ENCODE peak calls at places on chromosomes 5 and 9, in five cellular contexts. E, Q, C, A and S are unnamed samples.

GRCh38 chr5:164277720-164278119 is 772.3 kb downstream of the MAT2B start:
- DNase-seq in E (no peak), Q (no peak), C (no peak), A (no peak), S (no peak)

GRCh38 chr5:154972476-154973080 is 31.7 kb downstream of the MRPL22 start:
- DNase-seq in E (no peak), Q (no peak), C (peak), A (peak), S (no peak)

GRCh38 chr9:3887798-3888495 is 362.1 kb upstream of the RFX3 start:
- DNase-seq in E (no peak), Q (no peak), C (no peak), A (no peak), S (no peak)

GRCh38 chr9:130672933-130673615 is 8.7 kb downstream of the PRDM12 start:
- DNase-seq in E (no peak), Q (no peak), C (no peak), A (no peak), S (no peak)

GRCh38 chr9:87036482-87036881 is 89.2 kb upstream of the GAS1 start:
- DNase-seq in E (no peak), Q (no peak), C (no peak), A (no peak), S (no peak)

GRCh38 chr5:130032807-130033206 is 128.5 kb downstream of the CHSY3 start:
- DNase-seq in E (no peak), Q (no peak), C (peak), A (no peak), S (no peak)

GRCh38 chr5:88660947-88661869 is 221.8 kb downstream of the MEF2C start:
- DNase-seq in E (no peak), Q (peak), C (no peak), A (peak), S (no peak)

GRCh38 chr9:123642291-123643278 is 286.6 kb downstream of the CRB2 start:
- DNase-seq in E (peak), Q (no peak), C (peak), A (peak), S (no peak)

GRCh38 chr5:56200856-56201638 is 32.1 kb downstream of the ANKRD55 start:
- DNase-seq in E (peak), Q (peak), C (peak), A (peak), S (no peak)

GRCh38 chr9:135065804-135066203 is 21.7 kb upstream of the OLFM1 start:
- DNase-seq in E (no peak), Q (no peak), C (no peak), A (no peak), S (no peak)

DNA sequence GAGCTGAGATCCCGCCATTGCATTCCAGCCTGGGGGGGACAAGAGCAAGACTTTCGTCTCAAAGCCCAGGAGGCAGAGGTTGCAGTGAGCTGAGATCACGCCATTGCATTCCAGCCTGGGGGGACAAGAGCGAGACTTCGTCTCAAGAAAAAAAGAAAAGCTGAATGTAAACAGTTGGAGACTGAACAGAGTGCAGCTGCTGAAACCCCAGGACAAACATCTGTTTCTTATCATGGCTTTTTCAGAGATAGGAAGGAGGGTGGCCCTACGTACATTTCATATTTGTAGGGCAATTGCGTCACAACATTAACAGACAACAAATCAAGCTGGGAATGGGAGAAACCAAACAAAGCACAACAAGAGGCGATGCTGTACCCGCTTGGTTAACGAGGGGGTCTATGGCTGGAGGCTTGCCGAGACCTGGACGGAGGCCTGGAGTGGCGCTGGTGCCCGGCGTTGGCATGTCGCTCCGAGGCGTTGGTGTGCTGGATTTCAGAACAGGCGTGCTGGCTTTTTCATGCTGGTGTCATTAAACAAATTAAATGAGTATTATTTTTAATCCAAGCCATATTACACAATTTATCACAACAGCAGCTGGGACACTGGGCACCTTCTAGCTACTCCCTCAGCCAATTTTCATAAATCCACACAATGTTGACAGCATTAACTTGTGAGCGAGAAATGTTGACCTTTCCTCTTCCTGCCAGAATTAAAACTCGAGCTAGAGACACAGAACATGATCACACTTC is 76.2 kb downstream of the TLE1 start:
- DNase-seq in E (no peak), Q (no peak), C (no peak), A (peak), S (peak)
- H3K4me3 ChIP-seq in E (no peak), Q (no peak), C (no peak), A (peak), S (peak)

DNA sequence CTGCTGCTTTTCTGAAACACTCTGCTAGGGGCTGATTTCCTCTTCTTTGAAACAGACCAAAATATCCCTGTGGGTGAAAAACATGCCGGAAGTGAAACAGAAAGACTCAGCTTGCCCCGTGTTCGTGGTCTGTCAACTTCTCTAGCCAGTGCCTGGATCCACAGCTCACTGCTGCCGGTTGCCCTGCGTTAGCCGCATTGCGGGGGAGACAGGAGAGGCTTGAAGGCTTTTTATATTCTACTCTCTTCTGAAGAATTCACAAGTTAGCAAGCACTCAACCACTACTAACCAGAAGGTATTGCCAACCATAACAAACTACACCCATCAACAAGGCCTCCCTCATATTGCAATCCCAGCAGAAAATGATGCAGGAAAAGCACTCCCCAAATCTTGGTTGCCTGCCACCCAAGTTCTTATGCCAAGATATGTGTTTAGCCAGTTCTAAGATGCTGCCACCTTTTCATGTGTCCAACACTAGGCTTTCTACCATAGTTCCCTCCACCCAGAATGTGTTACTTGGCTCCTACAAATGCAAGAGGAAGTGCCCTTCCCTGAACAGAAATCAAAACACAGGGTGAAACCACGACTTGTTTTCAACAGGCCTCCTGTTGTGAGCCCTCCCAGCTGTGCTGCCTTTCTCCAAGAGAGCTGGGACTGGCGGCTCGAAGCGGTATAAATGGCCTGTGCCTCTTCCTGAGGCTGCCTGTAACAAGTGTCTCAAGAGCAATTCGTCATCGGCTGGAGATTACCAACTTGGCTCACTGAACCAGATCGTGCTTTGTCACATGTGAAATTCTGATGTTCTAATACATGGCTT is 128.9 kb downstream of the SNX18 start:
- DNase-seq in E (peak), Q (peak), C (peak), A (peak), S (peak)
- H3K4me3 ChIP-seq in E (no peak), Q (peak), C (peak), A (no peak), S (peak)

GRCh38 chr5:171308453-171309275 is at the start of gene TLX3:
- DNase-seq in E (no peak), Q (no peak), C (no peak), A (no peak), S (no peak)

GRCh38 chr5:171309276-171309525 is 153 bp downstream of the TLX3 start:
- DNase-seq in E (no peak), Q (no peak), C (no peak), A (no peak), S (no peak)

GRCh38 chr5:171310816-171311697 is 2.0 kb downstream of the TLX3 start:
- DNase-seq in E (no peak), Q (peak), C (no peak), A (no peak), S (no peak)

GRCh38 chr5:171310334-171310815 is 1.3 kb downstream of the TLX3 start:
- DNase-seq in E (no peak), Q (no peak), C (no peak), A (no peak), S (no peak)

DNA sequence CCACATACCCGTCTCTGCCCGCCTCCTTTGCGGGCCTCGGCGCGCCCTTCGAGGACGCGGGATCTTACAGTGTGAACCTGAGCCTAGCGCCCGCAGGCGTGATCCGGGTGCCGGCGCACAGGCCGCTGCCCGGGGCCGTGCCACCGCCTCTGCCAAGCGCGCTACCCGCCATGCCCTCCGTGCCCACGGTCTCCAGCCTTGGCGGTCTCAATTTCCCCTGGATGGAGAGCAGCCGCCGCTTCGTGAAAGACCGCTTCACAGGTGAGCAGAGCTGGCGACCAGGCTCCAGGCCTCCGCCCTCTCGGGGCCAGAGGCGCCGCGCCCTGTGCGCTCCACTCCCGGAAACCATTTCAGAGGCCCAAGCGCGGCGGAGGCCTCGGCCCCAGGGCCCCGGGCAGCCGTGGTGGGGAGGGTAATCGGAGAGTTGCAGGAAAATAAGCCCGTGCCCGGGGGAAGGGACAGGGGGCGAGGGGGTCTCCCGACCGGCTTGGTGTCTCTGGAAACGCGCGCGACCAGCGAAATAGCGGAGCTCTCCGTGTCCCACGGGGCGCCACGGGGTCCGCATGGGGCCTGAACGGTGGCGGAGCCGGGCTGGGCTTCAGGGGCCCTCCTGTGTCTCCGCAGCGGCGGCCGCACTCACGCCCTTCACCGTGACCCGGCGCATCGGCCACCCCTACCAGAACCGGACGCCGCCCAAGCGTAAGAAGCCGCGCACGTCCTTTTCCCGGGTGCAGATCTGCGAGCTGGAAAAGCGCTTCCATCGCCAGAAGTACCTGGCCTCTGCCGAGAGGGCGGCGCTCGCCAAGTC is 682 bp downstream of the TLX3 start:
- DNase-seq in E (no peak), Q (peak), C (no peak), A (no peak), S (no peak)
- H3K4me3 ChIP-seq in E (no peak), Q (no peak), C (no peak), A (no peak), S (no peak)

GRCh38 chr5:148829248-148829594 is 2.8 kb downstream of the ADRB2 start:
- DNase-seq in E (no peak), Q (no peak), C (no peak), A (no peak), S (no peak)
- H3K4me3 ChIP-seq in E (peak), Q (peak), C (peak), A (no peak), S (peak)

GRCh38 chr5:1378866-1379659 is 34.2 kb upstream of the CLPTM1L start:
- DNase-seq in E (no peak), Q (no peak), C (no peak), A (no peak), S (no peak)
- H3K4me3 ChIP-seq in E (no peak), Q (no peak), C (no peak), A (no peak), S (no peak)

GRCh38 chr5:98308231-98308630 is 465.2 kb upstream of the RGMB start:
- DNase-seq in E (no peak), Q (no peak), C (no peak), A (no peak), S (no peak)

GRCh38 chr5:98307811-98308210 is 465.7 kb upstream of the RGMB start:
- DNase-seq in E (no peak), Q (no peak), C (no peak), A (peak), S (no peak)

GRCh38 chr5:98309785-98310566 is 463.5 kb upstream of the RGMB start:
- DNase-seq in E (no peak), Q (peak), C (no peak), A (peak), S (no peak)

GRCh38 chr5:98314262-98314661 is 459.2 kb upstream of the RGMB start:
- DNase-seq in E (no peak), Q (no peak), C (no peak), A (no peak), S (no peak)

DNA sequence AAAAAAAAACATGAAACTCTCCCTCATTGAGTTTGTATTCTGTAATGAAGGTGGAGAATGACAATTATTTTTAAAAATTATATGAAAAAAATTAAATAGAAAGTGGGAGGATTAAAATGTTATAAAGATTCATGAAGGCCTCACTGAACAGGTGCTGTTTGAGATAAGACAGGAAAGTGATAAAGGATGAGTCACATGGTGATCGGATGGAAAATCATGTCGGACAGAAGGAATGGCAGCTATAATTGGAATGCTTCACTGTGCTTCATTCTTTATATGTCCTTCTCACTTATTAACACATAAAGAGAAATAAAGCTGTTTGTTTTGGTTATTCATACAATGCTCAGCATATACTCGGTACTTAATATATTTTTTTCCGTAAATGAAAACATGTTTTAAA is 464.5 kb upstream of the RGMB start:
- DNase-seq in E (no peak), Q (no peak), C (no peak), A (no peak), S (no peak)
- H3K4me3 ChIP-seq in E (no peak), Q (no peak), C (no peak), A (no peak), S (no peak)

GRCh38 chr9:36961568-36962360 is 72.3 kb downstream of the PAX5 start:
- DNase-seq in E (no peak), Q (no peak), C (no peak), A (peak), S (no peak)
- H3K4me3 ChIP-seq in E (no peak), Q (no peak), C (no peak), A (no peak), S (peak)

DNA sequence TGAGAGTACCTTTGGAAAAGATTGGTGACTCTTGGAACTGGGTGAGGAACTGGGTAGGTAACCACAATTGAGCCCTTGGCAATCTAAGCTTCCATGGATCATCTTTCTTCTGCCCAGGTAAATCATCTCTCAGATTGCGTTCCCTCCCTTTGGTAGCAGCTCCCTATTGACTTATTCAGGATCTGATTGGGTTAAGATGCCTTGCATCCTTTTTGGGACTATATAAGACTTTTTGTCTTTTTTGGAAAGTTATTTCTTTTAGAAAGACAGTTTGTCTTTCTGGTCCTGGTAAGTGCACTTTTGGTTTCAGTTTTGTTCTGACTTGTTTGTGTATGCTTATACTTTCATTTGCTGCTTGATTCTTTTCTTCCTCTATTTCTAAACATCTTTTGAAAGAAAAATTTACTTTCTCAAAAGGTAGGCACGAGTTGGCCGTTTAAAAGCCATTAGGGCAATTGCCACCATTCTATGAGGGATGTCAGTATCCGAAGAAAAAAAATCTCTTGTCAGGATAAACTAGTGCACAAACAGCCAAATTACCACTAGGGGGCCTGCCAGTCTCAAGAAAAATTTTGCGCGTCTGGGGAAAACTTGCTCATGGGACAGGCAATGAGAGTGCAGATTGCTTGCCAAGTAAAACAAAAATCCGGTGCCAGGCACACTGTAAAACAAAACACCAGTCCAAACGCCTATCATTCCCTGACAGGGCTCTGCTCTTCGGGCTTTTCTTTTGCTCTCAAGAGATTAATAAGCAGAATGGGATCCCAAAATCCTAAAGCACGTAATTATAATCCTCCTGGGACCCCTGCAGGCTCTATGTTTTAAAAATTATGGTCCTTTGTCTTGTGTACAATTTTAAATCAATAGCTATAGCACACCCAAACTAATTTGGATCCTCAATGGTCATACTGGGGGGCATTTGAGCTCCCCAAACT is 12.8 kb downstream of the OR1J1 start:
- DNase-seq in E (peak), Q (peak), C (peak), A (peak), S (peak)
- H3K4me3 ChIP-seq in E (peak), Q (peak), C (peak), A (peak), S (peak)